ENCODE peak calls at places on chromosomes 5 and 9, in four cellular contexts. U is K562, G is GM23338, Q is upper lobe of left lung. D is an unnamed sample.

GRCh38 chr5:81893961-81894360 is 77.9 kb upstream of the ATG10 start:
- DNase-seq in Q (no peak), G (no peak), U (no peak), D (no peak)

GRCh38 chr9:89483592-89484474 is 14.1 kb downstream of the SEMA4D start:
- DNase-seq in Q (peak; percentile 84), G (no peak), U (no peak), D (no peak)

GRCh38 chr9:91421022-91421765 is 2.4 kb downstream of the NFIL3 start:
- DNase-seq in Q (peak; percentile 89), G (peak; percentile 65), U (no peak), D (no peak)

GRCh38 chr5:129506092-129506491 is 46.0 kb downstream of the ADAMTS19 start:
- DNase-seq in G (no peak), Q (no peak), U (no peak), D (no peak)

GRCh38 chr9:114116061-114116747 is 17.1 kb upstream of the KIF12 start:
- DNase-seq in U (no peak), G (no peak), Q (peak; percentile 61), D (no peak)

GRCh38 chr5:175851311-175851710 is 20.1 kb upstream of the CPLX2 start:
- DNase-seq in Q (no peak), G (no peak), U (no peak), D (no peak)

GRCh38 chr9:31302620-31303418 is 1081.6 kb upstream of the ACO1 start:
- DNase-seq in G (no peak), U (no peak), Q (no peak), D (no peak)

GRCh38 chr5:172771439-172772111 is 580 bp upstream of the DUSP1 start:
- DNase-seq in G (no peak), U (peak; percentile 44), Q (no peak), D (no peak)

GRCh38 chr5:151492729-151493128 is 45.3 kb downstream of the SLC36A1 start:
- DNase-seq in Q (no peak), U (peak; percentile 19), G (no peak), D (no peak)

GRCh38 chr5:45410304-45410995 is 285.7 kb downstream of the HCN1 start:
- DNase-seq in U (no peak), Q (no peak), G (no peak), D (no peak)

GRCh38 chr5:627840-628239 is 15.7 kb downstream of the CEP72 start:
- DNase-seq in G (no peak), U (no peak), Q (peak; percentile 70), D (no peak)

GRCh38 chr5:173919443-173919842 is 31.3 kb downstream of the CPEB4 start:
- DNase-seq in U (no peak), G (no peak), Q (no peak), D (no peak)

GRCh38 chr9:109742759-109743388 is 37.1 kb upstream of the PALM2AKAP2 start:
- DNase-seq in U (no peak), Q (no peak), G (peak; percentile 44), D (no peak)

GRCh38 chr9:132755096-132755495 is 84.8 kb downstream of the GTF3C4 start:
- DNase-seq in U (no peak), G (no peak), Q (no peak), D (no peak)

GRCh38 chr9:119951090-119951489 is 581.9 kb upstream of the BRINP1 start:
- DNase-seq in G (peak; percentile 15), Q (no peak), U (no peak), D (peak; percentile 68)

GRCh38 chr5:115838885-115839518 is 2.4 kb downstream of the ATG12 start:
- DNase-seq in G (peak; percentile 66), Q (no peak), U (peak; percentile 60), D (no peak)

GRCh38 chr9:3906437-3907213 is 380.8 kb upstream of the RFX3 start:
- DNase-seq in G (no peak), Q (no peak), U (peak; percentile 1), D (no peak)

GRCh38 chr9:86792136-86792535 is 155.2 kb downstream of the GAS1 start:
- DNase-seq in G (no peak), U (no peak), Q (no peak), D (no peak)

GRCh38 chr9:16119861-16120641 is 567.2 kb downstream of the CCDC171 start:
- DNase-seq in U (no peak), G (peak; percentile 11), Q (no peak), D (no peak)

GRCh38 chr9:33407061-33407460 is 4.7 kb upstream of the AQP7 start:
- DNase-seq in Q (no peak), U (no peak), G (no peak), D (no peak)

GRCh38 chr9:111598730-111599091 is 736 bp downstream of the PTGR1 start:
- DNase-seq in U (no peak), G (no peak), Q (no peak), D (no peak)

GRCh38 chr5:119131530-119132313 is 60.8 kb downstream of the DMXL1 start:
- DNase-seq in U (no peak), G (no peak), Q (no peak), D (no peak)

GRCh38 chr9:93708289-93708986 is 132.1 kb downstream of the PHF2 start:
- DNase-seq in U (no peak), G (no peak), Q (no peak), D (no peak)

GRCh38 chr5:1551913-1552312 is 28.2 kb upstream of the LPCAT1 start:
- DNase-seq in G (no peak), U (no peak), Q (no peak), D (no peak)

GRCh38 chr9:120366646-120367019 is 213.3 kb downstream of the CDK5RAP2 start:
- DNase-seq in Q (no peak), U (no peak), G (peak; percentile 89), D (no peak)

GRCh38 chr5:108481355-108481931 is 99.5 kb upstream of the FBXL17 start:
- DNase-seq in Q (no peak), U (peak; percentile 53), G (peak; percentile 76), D (no peak)

GRCh38 chr9:114033397-114034103 is 44.5 kb downstream of the AMBP start:
- DNase-seq in Q (peak; percentile 54), U (peak; percentile 27), G (peak; percentile 71), D (no peak)

GRCh38 chr9:91896096-91896495 is 53.9 kb downstream of the ROR2 start:
- DNase-seq in G (no peak), Q (no peak), U (no peak), D (no peak)

GRCh38 chr9:76877961-76878360 is 28.0 kb downstream of the PRUNE2 start:
- DNase-seq in U (no peak), Q (no peak), G (no peak), D (no peak)

GRCh38 chr5:10452768-10453331 is 11.2 kb downstream of the ROPN1L start:
- DNase-seq in U (peak; percentile 80), Q (no peak), G (peak; percentile 87), D (peak; percentile 81)

GRCh38 chr5:64680289-64680688 is 10.0 kb upstream of the SHISAL2B start:
- DNase-seq in U (peak; percentile 22), G (peak; percentile 70), Q (no peak), D (no peak)

GRCh38 chr5:67610191-67610912 is 413.8 kb upstream of the CD180 start:
- DNase-seq in Q (no peak), U (no peak), G (no peak), D (no peak)

GRCh38 chr5:3595102-3595961 is at the start of gene IRX1:
- DNase-seq in G (peak; percentile 81), Q (peak; percentile 91), U (no peak), D (no peak)

DNA sequence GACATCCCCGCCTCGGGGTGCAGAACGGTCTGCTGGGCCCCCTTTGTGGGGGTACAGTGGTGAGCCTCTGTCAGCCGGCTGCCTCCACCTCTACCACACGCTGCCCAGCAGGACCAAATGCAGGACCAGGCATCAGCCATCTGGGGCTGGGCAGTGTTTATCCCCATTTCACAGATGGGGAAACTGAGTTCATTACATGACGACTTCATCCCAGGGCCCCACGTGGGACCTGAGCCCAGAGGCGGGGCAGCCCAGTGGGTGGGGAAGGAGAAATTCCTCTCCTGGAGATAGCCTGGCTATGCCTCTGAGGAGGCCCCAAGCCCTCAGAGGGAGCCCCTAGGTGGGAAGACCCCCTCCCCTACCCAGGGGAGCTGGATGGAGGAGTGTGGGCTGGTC is 7.1 kb upstream of the CCDC187 start:
- DNase-seq in G (no peak), U (no peak), Q (no peak), D (no peak)
- H3K4me3 ChIP-seq in G (no peak overlapping the region), U (no peak overlapping the region), Q (no peak overlapping the region), D (no peak overlapping the region)

GRCh38 chr5:168645195-168645594 is 66.0 kb upstream of the PANK3 start:
- DNase-seq in Q (no peak), U (no peak), G (no peak), D (no peak)

GRCh38 chr5:168637793-168638192 is 58.6 kb upstream of the PANK3 start:
- DNase-seq in U (no peak), G (no peak), Q (no peak), D (no peak)

GRCh38 chr5:168646335-168646734 is 67.2 kb upstream of the PANK3 start:
- DNase-seq in Q (no peak), U (no peak), G (no peak), D (no peak)

GRCh38 chr5:168637281-168637680 is 58.1 kb upstream of the PANK3 start:
- DNase-seq in G (peak; percentile 30), Q (no peak), U (no peak), D (no peak)

DNA sequence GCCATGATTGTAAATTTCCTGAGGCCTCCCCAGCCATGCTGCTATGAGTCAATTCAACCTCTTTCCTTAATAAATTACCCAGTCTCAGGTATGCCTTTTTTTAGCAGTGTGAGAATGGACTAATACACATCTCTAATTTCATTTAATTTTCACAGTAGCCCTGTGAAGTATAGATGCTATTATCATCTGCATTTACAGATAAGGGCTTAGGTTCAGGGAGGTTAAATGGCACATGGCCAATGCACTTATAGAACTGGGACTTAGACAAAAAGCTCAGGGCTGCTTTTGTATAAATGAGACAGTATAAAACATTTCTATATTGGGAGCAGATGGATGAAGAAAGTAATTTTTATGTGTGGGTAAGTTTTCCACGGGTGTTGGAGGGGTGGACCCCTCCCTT is 62.9 kb upstream of the PANK3 start:
- DNase-seq in G (no peak), U (no peak), Q (no peak), D (no peak)
- H3K27ac ChIP-seq in G (no peak overlapping the region), U (no peak overlapping the region), Q (no peak overlapping the region), D (no peak overlapping the region)

DNA sequence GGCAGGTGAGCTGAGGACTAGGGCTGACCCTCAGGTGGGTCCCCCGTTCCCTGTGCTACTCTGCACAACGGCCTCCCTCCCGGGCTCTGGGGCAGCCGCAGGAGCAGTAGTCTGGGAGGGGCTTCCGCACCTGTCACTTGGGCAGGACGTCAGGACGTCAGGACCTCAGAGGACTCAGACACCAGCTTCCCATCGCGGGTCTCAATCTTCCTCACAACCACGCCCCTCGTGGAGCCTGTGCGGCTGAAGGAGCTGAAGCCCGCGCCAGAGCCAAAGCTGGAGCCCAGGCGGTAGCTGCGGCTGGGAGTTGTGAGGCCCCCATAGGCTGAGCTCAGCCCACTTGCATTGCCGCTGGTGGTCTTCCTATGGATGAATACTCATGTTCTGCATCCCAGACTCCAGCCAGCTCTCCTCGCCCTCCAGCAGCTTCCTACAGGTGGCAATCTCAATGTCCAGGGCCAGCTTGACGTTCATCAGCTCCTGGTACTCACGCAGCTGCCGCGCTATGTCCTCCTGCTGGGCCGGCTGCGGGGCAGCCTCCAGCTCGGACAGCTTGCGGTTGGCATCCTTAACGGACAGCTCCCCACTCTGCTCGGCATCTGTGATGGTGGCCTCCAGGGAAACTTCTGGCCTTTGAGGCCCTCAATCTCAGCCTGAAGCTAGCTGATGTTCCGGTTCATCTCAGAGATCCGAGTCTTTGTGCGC is 381.4 kb upstream of the RGMB start:
- DNase-seq in U (no peak), G (no peak), Q (peak; percentile 71), D (no peak)
- TF ChIP-seq POLR2AphosphoS5 in U (no peak), G (no peak), Q (no peak), D (no peak)

GRCh38 chr5:69099302-69099701 is 5.5 kb downstream of the SLC30A5 start:
- DNase-seq in U (peak; percentile 48), G (no peak), Q (no peak), D (no peak)

GRCh38 chr5:69092969-69093368 is 845 bp upstream of the SLC30A5 start:
- DNase-seq in Q (no peak), G (no peak), U (no peak), D (no peak)

GRCh38 chr5:69091771-69092170 is 2.0 kb upstream of the SLC30A5 start:
- DNase-seq in U (no peak), Q (no peak), G (no peak), D (no peak)

GRCh38 chr5:69093771-69094570 is at the start of gene SLC30A5:
- DNase-seq in U (peak; percentile 99), Q (peak; percentile 96), G (peak; percentile 100), D (peak; percentile 99)
- H3K4me3 ChIP-seq in U (peak within 1 kb of the TSS; percentile 91), Q (peak within 1 kb of the TSS; percentile 93), G (peak within 1 kb of the TSS; percentile 88), D (peak within 1 kb of the TSS; percentile 98)

D was measured in SK-N-MC.